ENCODE peak calls at places on chromosomes 16 and 17, in four cellular contexts. One of them, this sample, is unnamed.
A peak's percentile ranks its signal among the peaks of the same experiment; 100 is the strongest.

GRCh38 chr17:79294459-79295071 is 219.9 kb downstream of the ENGASE start:
- DNase-seq in RWPE1: peak; percentile 60
- DNase-seq in tibial artery: no peak
- DNase-seq in NCI-H2171 treated with DMSO at 0.1 percent for 48 hours: no peak
- DNase-seq in this sample: no peak

GRCh38 chr17:19755821-19756510 is 7.9 kb upstream of the ALDH3A1 start:
- DNase-seq in RWPE1: no peak
- DNase-seq in NCI-H2171 treated with DMSO at 0.1 percent for 48 hours: no peak
- DNase-seq in tibial artery: peak; percentile 59
- DNase-seq in this sample: no peak

GRCh38 chr16:68275611-68276191 is 11.4 kb downstream of the SLC7A6 start:
- DNase-seq in NCI-H2171 treated with DMSO at 0.1 percent for 48 hours: peak; percentile 93
- DNase-seq in RWPE1: peak; percentile 46
- DNase-seq in tibial artery: no peak
- DNase-seq in this sample: no peak

GRCh38 chr17:45147102-45147580 is 1.1 kb upstream of the HEXIM1 start:
- DNase-seq in tibial artery: peak; percentile 89
- DNase-seq in RWPE1: no peak
- DNase-seq in NCI-H2171 treated with DMSO at 0.1 percent for 48 hours: peak; percentile 92
- DNase-seq in this sample: peak; percentile 94

GRCh38 chr17:19301973-19302372 is 60.5 kb downstream of the B9D1 start:
- DNase-seq in NCI-H2171 treated with DMSO at 0.1 percent for 48 hours: no peak
- DNase-seq in tibial artery: no peak
- DNase-seq in RWPE1: no peak
- DNase-seq in this sample: no peak

GRCh38 chr17:2084129-2084765 is 29.3 kb downstream of the HIC1 start:
- DNase-seq in tibial artery: no peak
- DNase-seq in NCI-H2171 treated with DMSO at 0.1 percent for 48 hours: no peak
- DNase-seq in RWPE1: peak; percentile 45
- DNase-seq in this sample: no peak

GRCh38 chr16:70746708-70747424 is 54.1 kb downstream of the VAC14 start:
- DNase-seq in RWPE1: peak; percentile 90
- DNase-seq in NCI-H2171 treated with DMSO at 0.1 percent for 48 hours: no peak
- DNase-seq in tibial artery: peak; percentile 91
- DNase-seq in this sample: no peak

GRCh38 chr16:19874816-19875546 is 9.7 kb downstream of the GPRC5B start:
- DNase-seq in NCI-H2171 treated with DMSO at 0.1 percent for 48 hours: no peak
- DNase-seq in RWPE1: no peak
- DNase-seq in tibial artery: no peak
- DNase-seq in this sample: peak; percentile 46

This sample was measured in NCI-H82.